ENCODE peak calls at places on chromosomes 2 and 18, in eight cellular contexts. Q is heart right ventricle, E is spleen, I is thyroid gland, N is Peyer's patch, T is AG04450, Y is H9, B is A549. U is an unnamed sample.
A peak's percentile ranks its signal among the peaks of the same experiment; 100 is the strongest.

GRCh38 chr18:8501044-8501443 is 108.2 kb upstream of the RAB12 start:
- DNase-seq in Q (no peak), E (no peak), I (no peak), N (no peak), T (no peak), Y (no peak), B (no peak), U (no peak)

GRCh38 chr2:12764075-12764722 is 47.5 kb downstream of the TRIB2 start:
- DNase-seq in Q (no peak), E (no peak), I (no peak), N (no peak), T (no peak), Y (no peak), B (no peak), U (no peak)

GRCh38 chr2:168278424-168278888 is 31.1 kb upstream of the STK39 start:
- DNase-seq in Q (no peak), E (no peak), I (no peak), N (peak; percentile 78), T (no peak), Y (no peak), B (no peak), U (no peak)

GRCh38 chr2:142175917-142176316 is 45.1 kb upstream of the LRP1B start:
- DNase-seq in Q (no peak), E (no peak), I (no peak), N (no peak), T (no peak), Y (no peak), B (no peak), U (no peak)

GRCh38 chr18:15005313-15006130 is 257.6 kb downstream of the ANKRD30B start:
- DNase-seq in Q (no peak), E (no peak), I (no peak), N (no peak), T (no peak), Y (no peak), B (no peak), U (no peak)

GRCh38 chr2:39875182-39875913 is 96.3 kb upstream of the THUMPD2 start:
- DNase-seq in Q (peak; percentile 34), E (no peak), I (peak; percentile 78), N (no peak), T (peak; percentile 91), Y (no peak), B (peak; percentile 33), U (no peak)

GRCh38 chr2:197998702-197999101 is 194.3 kb downstream of the PLCL1 start:
- DNase-seq in Q (no peak), E (no peak), I (no peak), N (no peak), T (no peak), Y (no peak), B (no peak), U (no peak)

GRCh38 chr2:108589372-108589771 is 55.1 kb downstream of the LIMS1 start:
- DNase-seq in Q (no peak), E (no peak), I (no peak), N (no peak), T (no peak), Y (no peak), B (no peak), U (no peak)

GRCh38 chr2:190578158-190579057 is 43.9 kb upstream of the NEMP2 start:
- DNase-seq in Q (peak; percentile 73), E (no peak), I (no peak), N (peak; percentile 70), T (no peak), Y (no peak), B (peak; percentile 46), U (no peak)

GRCh38 chr2:127270663-127271062 is 23.3 kb downstream of the ERCC3 start:
- DNase-seq in Q (no peak), E (no peak), I (no peak), N (no peak), T (no peak), Y (no peak), B (no peak), U (no peak)

GRCh38 chr2:73177645-73178255 is 24.6 kb upstream of the NOTO start:
- DNase-seq in Q (no peak), E (no peak), I (peak; percentile 6), N (no peak), T (no peak), Y (peak; percentile 53), B (peak; percentile 52), U (no peak)

GRCh38 chr18:72847134-72847533 is 20.7 kb downstream of the NETO1 start:
- DNase-seq in Q (peak; percentile 19), E (no peak), I (no peak), N (no peak), T (no peak), Y (no peak), B (no peak), U (no peak)

GRCh38 chr2:47373747-47374146 is 29.2 kb upstream of the MSH2 start:
- DNase-seq in Q (no peak), E (no peak), I (peak; percentile 57), N (peak; percentile 63), T (no peak), Y (no peak), B (peak; percentile 48), U (no peak)

GRCh38 chr2:66509326-66509811 is 74.4 kb downstream of the MEIS1 start:
- DNase-seq in Q (no peak), E (no peak), I (no peak), N (no peak), T (no peak), Y (no peak), B (no peak), U (no peak)

GRCh38 chr18:52888014-52888413 is 548.0 kb downstream of the DCC start:
- DNase-seq in Q (no peak), E (no peak), I (no peak), N (no peak), T (no peak), Y (no peak), B (no peak), U (no peak)

GRCh38 chr2:105641389-105641811 is 103.3 kb upstream of the NCK2 start:
- DNase-seq in Q (no peak), E (no peak), I (no peak), N (no peak), T (no peak), Y (no peak), B (no peak), U (peak; percentile 80)

GRCh38 chr2:62968668-62969067 is 82.0 kb upstream of the OTX1 start:
- DNase-seq in Q (no peak), E (no peak), I (no peak), N (no peak), T (no peak), Y (no peak), B (no peak), U (no peak)

DNA sequence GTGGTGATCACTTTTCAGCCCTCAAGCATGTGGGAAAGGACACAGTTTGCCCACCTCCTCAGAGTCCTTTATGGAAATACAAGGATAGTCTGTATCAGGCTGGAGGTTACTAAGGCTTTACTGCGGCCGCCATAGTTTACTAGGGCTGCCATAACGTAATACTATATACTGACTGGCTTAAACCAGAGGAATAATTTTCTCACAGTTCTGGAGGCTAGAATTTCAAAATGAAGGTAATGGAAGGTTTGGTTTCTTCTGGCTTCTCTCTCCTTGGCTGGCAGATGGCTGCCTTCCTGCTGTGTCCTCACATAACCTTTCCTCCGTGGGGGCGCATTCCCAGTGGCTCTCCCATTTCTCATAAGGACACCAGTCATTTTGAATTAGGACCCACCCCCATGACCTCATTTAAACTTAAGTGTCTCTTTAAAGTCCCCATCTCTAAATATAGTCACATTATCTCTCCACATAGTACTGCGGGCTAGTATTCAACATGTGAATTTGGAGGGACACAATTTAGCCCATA is 12.5 kb upstream of the ATIC start:
- DNase-seq in Q (no peak), E (peak; percentile 40), I (no peak), N (no peak), T (no peak), Y (no peak), B (no peak), U (no peak)
- H3K27ac ChIP-seq in Q (no peak overlapping the region), E (no peak overlapping the region), I (no peak overlapping the region), N (no peak overlapping the region), T (no peak overlapping the region), Y (no peak overlapping the region), B (no peak overlapping the region), U (no peak overlapping the region)

DNA sequence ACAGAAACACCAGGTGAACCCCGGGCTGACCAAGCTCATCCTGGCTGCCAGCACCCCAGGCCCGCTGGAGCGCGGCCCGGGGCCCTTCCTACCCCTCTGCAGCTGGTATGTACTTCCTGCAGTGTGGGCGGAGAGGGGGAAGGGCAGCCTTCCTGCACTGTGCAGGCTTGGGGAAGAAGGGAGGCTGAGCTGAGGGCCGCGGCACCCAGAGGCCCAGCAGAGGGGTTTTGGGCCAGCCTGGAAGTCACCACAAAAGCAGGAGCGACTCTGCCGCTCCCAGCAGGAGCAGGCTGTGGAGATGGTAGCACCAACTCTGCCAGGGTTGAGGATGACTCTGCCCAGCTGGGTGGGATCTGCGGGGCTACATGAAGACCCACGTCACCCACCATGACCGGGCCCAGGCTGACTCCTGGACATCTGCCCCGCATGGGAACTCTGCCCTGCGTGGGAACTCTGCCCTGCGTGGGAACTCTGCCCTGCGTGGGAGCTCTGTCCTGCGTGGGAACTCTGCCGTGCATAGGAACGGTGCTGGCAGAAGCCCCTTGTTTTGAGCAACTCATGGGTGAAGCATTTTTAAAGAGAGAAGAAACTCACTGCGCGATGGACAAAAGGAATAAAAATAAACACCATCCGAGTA is 273.3 kb downstream of the NDUFA10 start:
- DNase-seq in Q (peak; percentile 14), E (peak; percentile 83), I (no peak), N (no peak), T (no peak), Y (no peak), B (no peak), U (no peak)
- H3K27ac ChIP-seq in Q (no peak overlapping the region), E (no peak overlapping the region), I (no peak overlapping the region), N (no peak overlapping the region), T (no peak overlapping the region), Y (no peak overlapping the region), B (no peak overlapping the region), U (no peak overlapping the region)

GRCh38 chr2:74767618-74768017 is 66.3 kb upstream of the HK2 start:
- DNase-seq in Q (no peak), E (no peak), I (no peak), N (no peak), T (no peak), Y (no peak), B (no peak), U (no peak)

GRCh38 chr2:74766780-74767179 is 67.1 kb upstream of the HK2 start:
- DNase-seq in Q (no peak), E (no peak), I (no peak), N (no peak), T (no peak), Y (no peak), B (no peak), U (no peak)

GRCh38 chr2:74772071-74772470 is 61.9 kb upstream of the HK2 start:
- DNase-seq in Q (no peak), E (no peak), I (no peak), N (no peak), T (no peak), Y (no peak), B (no peak), U (no peak)

GRCh38 chr2:74764429-74765272 is 69.3 kb upstream of the HK2 start:
- DNase-seq in Q (no peak), E (no peak), I (no peak), N (no peak), T (no peak), Y (no peak), B (no peak), U (no peak)

GRCh38 chr2:74768401-74768914 is 65.5 kb upstream of the HK2 start:
- DNase-seq in Q (no peak), E (no peak), I (peak; percentile 39), N (no peak), T (no peak), Y (no peak), B (no peak), U (no peak)
- H3K27ac ChIP-seq in Q (no peak overlapping the region), E (peak overlapping the region; percentile 14), I (peak overlapping the region; percentile 71), N (no peak overlapping the region), T (peak overlapping the region; percentile 11), Y (no peak overlapping the region), B (no peak overlapping the region), U (no peak overlapping the region)

GRCh38 chr2:238422940-238423339 is 3.8 kb upstream of the ASB1 start:
- DNase-seq in Q (no peak), E (no peak), I (no peak), N (no peak), T (no peak), Y (no peak), B (no peak), U (no peak)
- H3K27ac ChIP-seq in Q (no peak overlapping the region), E (no peak overlapping the region), I (no peak overlapping the region), N (no peak overlapping the region), T (no peak overlapping the region), Y (no peak overlapping the region), B (no peak overlapping the region), U (no peak overlapping the region)